ENCODE peak calls at places on chromosome 10, in nine cellular contexts. U is sigmoid colon, S is Panc1, Z is suprapubic skin, P is HepG2, I is GM23338, N is SK-N-SH, Q is breast epithelium, O is HCT116. E is an unnamed sample.

GRCh38 chr10:18504161-18504560 is 147.2 kb downstream of the NSUN6 start:
- DNase-seq in Q (no peak), S (no peak), O (no peak), U (no peak), N (no peak), Z (no peak), I (no peak), P (no peak), E (no peak)

GRCh38 chr10:132448248-132448731 is 51.3 kb downstream of the PWWP2B start:
- DNase-seq in Q (no peak), N (peak; percentile 86), I (peak; percentile 79), P (no peak), Z (no peak), O (peak; percentile 54), U (no peak), S (peak; percentile 69), E (peak; percentile 92)

GRCh38 chr10:129104266-129105045 is 362.6 kb upstream of the MGMT start:
- DNase-seq in P (no peak), I (no peak), Q (no peak), S (no peak), N (no peak), O (no peak), Z (no peak), U (no peak), E (no peak)

GRCh38 chr10:114309111-114309651 is 70.1 kb downstream of the VWA2 start:
- DNase-seq in Z (peak; percentile 20), I (no peak), N (no peak), P (no peak), Q (no peak), S (no peak), O (no peak), U (no peak), E (peak; percentile 37)

GRCh38 chr10:45058580-45058979 is 57.9 kb downstream of the ZNF22 start:
- DNase-seq in Z (no peak), U (no peak), P (no peak), S (no peak), O (no peak), N (no peak), I (no peak), Q (no peak), E (no peak)

GRCh38 chr10:52368725-52369124 is 54.6 kb downstream of the DKK1 start:
- DNase-seq in I (peak; percentile 36), Q (no peak), Z (no peak), O (no peak), U (no peak), N (no peak), S (no peak), P (no peak), E (no peak)

GRCh38 chr10:23912884-23913401 is 296.0 kb upstream of the KIAA1217 start:
- DNase-seq in Q (no peak), N (peak; percentile 32), S (no peak), O (no peak), U (no peak), I (no peak), P (no peak), Z (no peak), E (no peak)

GRCh38 chr10:35641430-35642015 is 573 bp downstream of the FZD8 start:
- DNase-seq in O (no peak), S (no peak), Z (peak; percentile 63), U (no peak), Q (no peak), P (no peak), I (peak; percentile 54), N (peak; percentile 62), E (no peak)

GRCh38 chr10:71161429-71161828 is 50.9 kb upstream of the UNC5B start:
- DNase-seq in P (no peak), U (no peak), O (no peak), I (no peak), N (no peak), Q (no peak), Z (no peak), S (no peak), E (no peak)

GRCh38 chr10:124650263-124650662 is 93.9 kb downstream of the FAM53B start:
- DNase-seq in Z (no peak), U (no peak), N (no peak), P (no peak), Q (no peak), I (no peak), O (no peak), S (no peak), E (peak; percentile 58)
- H3K4me1 ChIP-seq in Z (peaks cover 93% of the 10 kb centered on the region), U (no peaks in the 10 kb centered on the region), N (peaks cover 24% of the 10 kb centered on the region), P (peaks cover 53% of the 10 kb centered on the region), Q (peaks cover 6% of the 10 kb centered on the region), I (peaks cover 13% of the 10 kb centered on the region), O (peaks cover 21% of the 10 kb centered on the region), S (peaks cover 12% of the 10 kb centered on the region), E (peaks cover 100% of the 10 kb centered on the region)

GRCh38 chr10:97408496-97408992 is 7.4 kb upstream of the RRP12 start:
- DNase-seq in U (no peak), N (no peak), I (no peak), Z (no peak), O (no peak), Q (no peak), P (peak; percentile 73), S (no peak), E (no peak)
- TF ChIP-seq POLR2AphosphoS5 in U (no peak), N (no peak), I (no peak), Z (no peak), O (no peak), Q (no peak), P (no peak), S (no peak), E (peak; percentile 12)

GRCh38 chr10:31754803-31755624 is 173.6 kb downstream of the ARHGAP12 start:
- DNase-seq in Q (peak; percentile 30), U (peak; percentile 48), P (peak; percentile 23), Z (no peak), I (peak; percentile 91), S (no peak), N (no peak), O (no peak), E (no peak)
- H3K4me3 ChIP-seq in Q (no peak overlapping the region), U (no peak overlapping the region), P (no peak overlapping the region), Z (no peak overlapping the region), I (peak overlapping the region; percentile 2), S (no peak overlapping the region), N (no peak overlapping the region), O (no peak overlapping the region), E (no peak overlapping the region)

GRCh38 chr10:92517034-92517655 is 56.7 kb downstream of the IDE start:
- DNase-seq in I (peak; percentile 90), Z (no peak), P (peak; percentile 66), N (peak; percentile 61), O (peak; percentile 64), S (peak; percentile 55), Q (peak; percentile 32), U (peak; percentile 76), E (no peak)
- H3K4me1 ChIP-seq in I (no peaks in the 10 kb centered on the region), Z (no peaks in the 10 kb centered on the region), P (no peaks in the 10 kb centered on the region), N (no peaks in the 10 kb centered on the region), O (no peaks in the 10 kb centered on the region), S (no peaks in the 10 kb centered on the region), Q (no peaks in the 10 kb centered on the region), U (no peaks in the 10 kb centered on the region), E (no peaks in the 10 kb centered on the region)

GRCh38 chr10:11179231-11180105 is 161.8 kb downstream of the CELF2 start:
- DNase-seq in U (no peak), Z (no peak), I (no peak), N (no peak), P (no peak), Q (no peak), S (no peak), O (no peak), E (no peak)

GRCh38 chr10:11181996-11182395 is 164.3 kb downstream of the CELF2 start:
- DNase-seq in O (no peak), U (peak; percentile 87), S (no peak), P (no peak), N (no peak), Q (no peak), I (no peak), Z (no peak), E (no peak)

GRCh38 chr10:11178606-11179221 is 161.0 kb downstream of the CELF2 start:
- DNase-seq in P (no peak), U (no peak), N (peak; percentile 21), Q (no peak), S (no peak), I (no peak), Z (no peak), O (no peak), E (peak; percentile 91)

GRCh38 chr10:11177926-11178453 is 160.3 kb downstream of the CELF2 start:
- DNase-seq in I (no peak), N (no peak), Z (no peak), S (no peak), P (no peak), Q (no peak), U (no peak), O (no peak), E (peak; percentile 84)

DNA sequence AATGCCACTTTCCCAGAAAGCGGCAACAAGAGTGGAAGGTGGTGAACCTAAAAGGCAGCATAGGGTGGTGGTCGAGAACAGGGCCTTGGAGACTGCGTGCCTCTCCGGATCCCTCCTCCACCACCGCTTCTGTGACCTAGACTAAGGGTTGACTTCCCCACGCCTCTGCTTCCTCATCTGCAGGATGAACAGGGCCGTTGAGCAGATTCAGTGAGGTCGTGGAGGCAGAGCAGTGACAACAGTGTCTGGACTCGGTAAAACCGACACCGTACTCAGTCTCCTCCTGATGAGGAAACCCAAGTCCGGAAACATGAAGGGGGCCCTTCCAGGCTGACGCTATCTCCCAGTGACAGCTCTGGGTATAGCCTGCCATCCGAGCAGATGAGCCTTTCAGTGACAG is 162.6 kb downstream of the CELF2 start:
- DNase-seq in Z (no peak), Q (no peak), P (no peak), I (no peak), S (no peak), O (no peak), N (no peak), U (no peak), E (peak; percentile 84)
- TF ChIP-seq POLR2AphosphoS5 in Z (no peak), Q (no peak), P (no peak), I (no peak), S (no peak), O (no peak), N (no peak), U (no peak), E (peak; percentile 62)

DNA sequence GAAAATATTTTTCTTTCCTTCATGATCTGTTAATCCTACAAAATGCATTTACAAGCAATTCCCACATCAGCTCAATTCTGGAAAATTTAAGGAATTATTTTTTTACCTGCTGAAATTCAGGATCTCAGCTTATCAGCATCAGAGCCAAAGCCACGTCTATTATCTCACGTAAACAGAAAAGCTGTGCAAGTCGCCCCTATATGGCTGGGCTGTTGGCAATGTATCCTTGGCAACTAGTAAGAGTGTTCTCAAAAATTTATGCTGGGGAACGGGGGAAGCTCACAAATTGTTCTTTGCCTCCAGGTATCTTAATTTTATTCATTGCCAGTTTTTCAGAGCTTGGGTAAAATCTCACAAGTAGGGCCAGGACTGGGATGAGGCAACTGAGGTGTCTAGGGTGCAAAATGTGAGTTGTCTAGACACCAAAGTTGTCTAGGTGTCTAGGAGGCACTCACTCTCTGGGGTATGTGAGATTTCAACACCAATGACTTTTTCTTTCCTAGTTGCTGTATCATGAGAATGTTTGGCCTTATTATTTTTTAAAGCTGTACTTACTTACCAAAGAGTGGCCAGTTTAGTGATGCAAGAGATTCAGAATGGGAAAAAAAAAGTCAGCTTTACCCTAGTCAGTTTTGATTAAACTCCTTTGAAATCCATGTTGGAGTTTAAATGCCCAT is 5.1 kb downstream of the GSTO2 start:
- DNase-seq in S (no peak), Z (no peak), P (no peak), O (no peak), N (no peak), U (no peak), I (no peak), Q (no peak), E (no peak)
- H3K4me3 ChIP-seq in S (peak overlapping the region; percentile 61), Z (peak overlapping the region; percentile 54), P (no peak overlapping the region), O (peak overlapping the region; percentile 77), N (no peak overlapping the region), U (no peak overlapping the region), I (peak overlapping the region; percentile 82), Q (peak overlapping the region; percentile 58), E (no peak overlapping the region)

E was measured in spleen.